ENCODE peak calls at places on chromosomes 1 and 21, in nine cellular contexts. R is foreskin fibroblast, I is kidney, C is tibial artery, Y is GM23338, W is epithelial cell of proximal tubule, T is bronchial epithelial cell, A is stomach, E is HL-60. X is an unnamed sample.

GRCh38 chr1:59831529-59831928 is 16.8 kb downstream of the HOOK1 start:
- DNase-seq in R (no peak), I (no peak), C (no peak), Y (no peak), W (no peak), T (no peak), A (no peak), E (no peak), X (no peak)

GRCh38 chr1:220124542-220124941 is 30.6 kb downstream of the IARS2 start:
- DNase-seq in R (no peak), I (no peak), C (no peak), Y (no peak), W (no peak), T (no peak), A (no peak), E (no peak), X (peak)

GRCh38 chr1:242610209-242610608 is 85.7 kb upstream of the PLD5 start:
- DNase-seq in R (no peak), I (no peak), C (no peak), Y (no peak), W (no peak), T (no peak), A (no peak), E (no peak), X (no peak)

GRCh38 chr1:2377751-2378440 is 13.5 kb downstream of the MORN1 start:
- DNase-seq in R (no peak), I (peak), C (no peak), Y (no peak), W (no peak), T (no peak), A (no peak), E (no peak), X (no peak)

GRCh38 chr1:88683516-88683847 is 591 bp upstream of the PKN2 start:
- DNase-seq in R (no peak), I (peak), C (peak), Y (peak), W (no peak), T (no peak), A (peak), E (no peak), X (no peak)

GRCh38 chr1:94258873-94259331 is 21.5 kb upstream of the ARHGAP29 start:
- DNase-seq in R (peak), I (no peak), C (peak), Y (no peak), W (peak), T (peak), A (no peak), E (no peak), X (peak)

GRCh38 chr1:226549937-226550670 is 1.5 kb downstream of the STUM start:
- DNase-seq in R (no peak), I (peak), C (peak), Y (peak), W (no peak), T (peak), A (peak), E (no peak), X (no peak)

GRCh38 chr1:167439301-167439988 is 78.9 kb downstream of the CD247 start:
- DNase-seq in R (peak), I (no peak), C (no peak), Y (peak), W (no peak), T (peak), A (no peak), E (no peak), X (peak)

GRCh38 chr1:221620437-221621384 is 121.2 kb downstream of the DUSP10 start:
- DNase-seq in R (peak), I (no peak), C (no peak), Y (no peak), W (peak), T (peak), A (no peak), E (no peak), X (peak)

GRCh38 chr1:229384822-229385221 is 42.0 kb upstream of the CCSAP start:
- DNase-seq in R (no peak), I (no peak), C (no peak), Y (no peak), W (no peak), T (no peak), A (no peak), E (no peak), X (no peak)

DNA sequence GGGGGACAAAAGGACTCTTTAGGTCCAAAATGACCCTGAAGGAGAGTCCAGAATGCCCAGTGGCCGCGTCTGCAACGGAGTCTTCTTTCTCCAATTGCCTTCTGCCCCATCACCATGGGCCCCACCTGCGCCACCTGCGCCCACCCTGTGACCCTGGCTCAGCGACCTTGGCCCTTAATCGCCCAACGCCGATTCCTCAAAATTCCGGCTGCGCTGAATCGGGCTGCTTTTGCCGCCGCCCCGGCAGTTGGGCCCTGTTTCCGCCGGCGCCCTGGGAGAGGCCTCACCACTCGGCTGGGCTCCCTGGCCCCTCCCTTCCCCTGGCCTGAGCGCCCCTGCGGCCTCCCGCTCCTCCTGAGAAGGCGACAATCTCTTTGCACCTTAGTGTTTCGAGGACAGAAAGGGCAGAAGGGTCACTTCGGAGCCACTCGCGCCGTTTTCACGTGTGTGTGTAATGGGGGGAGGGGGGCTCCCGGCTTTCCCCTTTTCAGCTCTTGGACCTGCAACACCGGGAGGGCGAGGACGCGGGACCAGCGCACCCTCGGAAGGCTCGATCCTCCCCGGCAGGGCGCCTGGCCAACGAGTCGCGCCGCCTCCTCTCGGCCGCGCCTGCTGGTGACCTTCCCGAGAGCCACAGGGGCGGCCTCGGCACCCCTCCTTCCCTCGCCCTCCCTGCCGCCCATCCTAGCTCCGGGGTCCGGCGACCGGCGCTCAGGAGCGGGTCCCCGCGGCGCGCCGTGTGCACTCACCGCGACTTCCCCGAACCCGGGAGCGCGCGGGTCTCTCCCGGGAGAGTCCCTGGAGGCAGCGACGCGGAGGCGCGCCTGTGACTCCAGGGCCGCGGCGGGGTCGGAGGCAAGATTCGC is 522 bp upstream of the SIM2 start:
- DNase-seq in R (no peak), I (peak), C (no peak), Y (peak), W (no peak), T (no peak), A (peak), E (no peak), X (no peak)
- H3K4me3 ChIP-seq in R (no peak), I (no peak), C (peak), Y (peak), W (peak), T (peak), A (peak), E (peak), X (no peak)

DNA sequence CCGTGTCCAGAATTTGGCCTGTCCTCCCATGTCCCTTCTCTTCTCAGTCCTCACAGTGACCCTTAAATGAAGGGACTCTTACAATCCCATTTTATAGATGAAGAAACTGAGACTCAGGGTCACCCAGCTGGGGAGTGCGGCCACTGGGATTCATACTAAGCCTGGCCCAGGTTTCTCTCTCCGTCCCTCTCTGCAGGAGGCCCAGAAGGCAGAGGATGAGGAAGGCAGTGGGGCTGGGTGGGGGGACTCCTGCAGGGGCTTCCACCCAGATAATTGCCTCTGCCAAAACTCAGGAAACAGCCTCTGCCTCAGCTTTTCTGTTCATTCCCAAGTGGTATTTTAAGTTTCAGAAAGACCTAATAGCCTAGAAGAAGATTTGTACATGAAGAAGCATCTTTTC is 299.8 kb downstream of the MATN1 start:
- DNase-seq in R (no peak), I (no peak), C (no peak), Y (no peak), W (no peak), T (no peak), A (no peak), E (no peak), X (no peak)
- TF ChIP-seq CTCF in R (no peak), I (no peak), C (no peak), Y (no peak), W (no peak), T (no peak), A (no peak), E (no peak), X (no peak)

GRCh38 chr1:246647513-246647912 is 76.7 kb upstream of the SCCPDH start:
- DNase-seq in R (no peak), I (no peak), C (no peak), Y (peak), W (no peak), T (no peak), A (no peak), E (no peak), X (peak)
- H3K4me3 ChIP-seq in R (no peak), I (no peak), C (no peak), Y (peak), W (no peak), T (no peak), A (no peak), E (no peak), X (no peak)

DNA sequence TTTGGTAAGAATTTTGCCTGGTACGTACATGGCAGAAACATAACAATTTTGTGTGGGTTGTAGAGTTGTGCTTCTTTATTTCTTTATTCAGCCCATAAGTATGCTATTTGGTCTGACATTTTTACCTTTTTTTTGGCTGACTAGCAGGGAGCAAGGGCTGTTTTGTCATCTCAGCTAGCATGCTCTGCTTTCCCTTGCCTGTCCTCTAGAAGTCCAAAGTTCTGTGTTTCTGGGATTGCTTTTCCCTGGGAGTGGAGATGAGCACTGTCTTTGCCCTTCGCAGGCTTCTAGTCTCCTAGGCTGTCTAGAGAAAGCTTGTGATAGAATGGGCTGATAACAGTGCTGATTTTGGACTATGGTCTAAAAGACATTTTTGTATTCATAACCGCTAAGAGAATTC is 7.5 kb downstream of the UCK2 start:
- DNase-seq in R (no peak), I (no peak), C (no peak), Y (no peak), W (no peak), T (no peak), A (no peak), E (no peak), X (no peak)
- TF ChIP-seq CTCF in R (no peak), I (no peak), C (no peak), Y (no peak), W (no peak), T (no peak), A (no peak), E (no peak), X (no peak)

DNA sequence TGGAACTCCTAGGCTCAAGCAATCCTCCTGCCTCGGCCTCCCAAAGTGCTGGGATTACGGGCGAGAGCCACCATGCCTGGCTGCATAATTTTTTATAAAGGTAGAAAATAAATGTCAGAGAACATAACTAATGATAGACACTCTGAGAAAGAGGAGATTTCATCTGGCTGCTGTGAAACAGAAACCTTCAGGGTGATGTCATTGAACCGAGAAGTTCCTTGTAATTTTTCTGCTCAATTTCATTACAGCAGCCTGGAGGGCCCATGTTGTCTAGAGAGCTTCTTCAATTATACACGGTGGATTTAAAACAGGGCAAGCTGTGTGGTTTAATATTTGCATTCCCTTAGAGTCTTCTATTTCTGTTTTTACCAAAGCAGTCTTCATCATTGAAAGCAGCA is 64.3 kb upstream of the MORC3 start:
- DNase-seq in R (no peak), I (no peak), C (no peak), Y (no peak), W (no peak), T (no peak), A (no peak), E (no peak), X (no peak)
- H3K4me3 ChIP-seq in R (no peak), I (no peak), C (no peak), Y (no peak), W (no peak), T (no peak), A (no peak), E (no peak), X (no peak)

GRCh38 chr1:37342736-37343135 is 131.6 kb upstream of the ZC3H12A start:
- DNase-seq in R (no peak), I (no peak), C (no peak), Y (peak), W (no peak), T (no peak), A (no peak), E (no peak), X (no peak)
- TF ChIP-seq CTCF in R (no peak), I (no peak), C (no peak), Y (peak), W (no peak), T (no peak), A (no peak), E (no peak), X (no peak)

GRCh38 chr1:214549604-214550338 is 1.6 kb downstream of the PTPN14 start:
- DNase-seq in R (peak), I (no peak), C (no peak), Y (peak), W (no peak), T (no peak), A (no peak), E (no peak), X (peak)
- H3K4me3 ChIP-seq in R (peak), I (peak), C (peak), Y (peak), W (peak), T (peak), A (peak), E (no peak), X (peak)

GRCh38 chr1:151909167-151910149 is at the start of gene THEM4:
- DNase-seq in R (peak), I (peak), C (peak), Y (peak), W (peak), T (peak), A (peak), E (peak), X (peak)
- TF ChIP-seq CTCF in R (no peak), I (peak), C (peak), Y (no peak), W (peak), T (peak), A (peak), E (no peak), X (peak)

GRCh38 chr1:86775395-86775794 is 71.0 kb downstream of the SH3GLB1 start:
- DNase-seq in R (no peak), I (no peak), C (no peak), Y (no peak), W (no peak), T (no peak), A (no peak), E (no peak), X (no peak)

GRCh38 chr1:86776108-86776507 is 71.7 kb downstream of the SH3GLB1 start:
- DNase-seq in R (no peak), I (no peak), C (no peak), Y (no peak), W (no peak), T (no peak), A (no peak), E (no peak), X (no peak)

GRCh38 chr1:86769065-86769464 is 64.7 kb downstream of the SH3GLB1 start:
- DNase-seq in R (no peak), I (no peak), C (no peak), Y (no peak), W (no peak), T (no peak), A (no peak), E (no peak), X (no peak)

GRCh38 chr1:86774305-86775304 is 70.2 kb downstream of the SH3GLB1 start:
- DNase-seq in R (peak), I (peak), C (peak), Y (peak), W (peak), T (peak), A (peak), E (peak), X (peak)

DNA sequence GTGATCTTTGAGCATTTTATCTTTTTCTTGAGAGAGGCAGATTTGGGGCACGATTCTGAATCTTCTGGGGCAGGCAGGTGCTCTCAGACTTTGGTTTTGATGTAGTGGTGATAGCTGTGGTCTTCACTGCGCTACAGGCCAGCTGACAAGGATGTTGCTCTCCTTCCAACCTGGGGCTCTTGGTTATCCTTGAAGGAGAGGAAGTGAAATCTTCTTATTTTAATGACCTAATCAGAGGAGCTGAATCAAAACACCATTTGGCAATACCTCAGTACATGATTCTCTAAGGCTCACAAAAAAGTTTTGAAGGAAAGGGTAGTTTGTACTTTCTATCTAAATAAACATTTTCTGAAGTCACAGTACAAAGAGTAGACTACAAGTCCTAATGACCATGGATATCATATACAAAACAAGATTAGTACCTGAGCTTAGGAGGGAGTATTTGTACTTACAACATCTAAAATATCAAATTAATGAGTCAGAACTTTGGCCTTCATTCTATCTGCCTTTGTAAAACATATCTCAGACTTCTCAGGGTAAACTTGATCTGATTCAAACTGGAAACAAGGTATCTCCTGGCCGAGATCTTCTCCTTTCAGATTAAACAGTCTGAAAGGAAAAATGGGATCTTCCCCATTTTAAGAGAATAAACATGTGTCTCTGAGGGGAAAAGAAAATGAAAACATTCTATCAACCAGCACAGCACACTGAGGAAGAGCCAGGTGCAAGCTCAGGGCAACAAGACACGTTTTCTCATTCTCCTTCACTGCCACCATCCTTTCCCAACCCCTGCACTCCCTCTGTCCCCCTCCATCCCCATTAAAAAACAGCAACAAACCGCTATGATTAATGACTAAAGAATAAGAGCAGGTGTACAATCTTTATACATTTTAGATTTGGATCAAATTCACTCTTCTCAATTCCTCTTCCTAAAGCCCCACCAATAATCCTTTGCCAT is 69.2 kb downstream of the SH3GLB1 start:
- DNase-seq in R (no peak), I (no peak), C (no peak), Y (no peak), W (no peak), T (peak), A (no peak), E (no peak), X (no peak)
- H3K4me3 ChIP-seq in R (no peak), I (no peak), C (no peak), Y (no peak), W (peak), T (no peak), A (no peak), E (peak), X (no peak)